ENCODE peak calls at places on chromosomes 6 and 20, in four cellular contexts. Q, C, M and T are unnamed samples. For H3K4me1, the result is how much of the 10 kb centered on the place peaks cover.

GRCh38 chr6:145071836-145072235 is 663.5 kb downstream of the EPM2A start:
- DNase-seq in Q (peak), C (no peak), M (no peak), T (no peak)

GRCh38 chr20:36925234-36925633 is 26.3 kb downstream of the SAMHD1 start:
- DNase-seq in Q (no peak), C (no peak), M (no peak), T (peak)

GRCh38 chr20:41371361-41371760 is 4.7 kb upstream of the EMILIN3 start:
- DNase-seq in Q (no peak), C (no peak), M (no peak), T (no peak)

GRCh38 chr6:30037182-30037788 is 23.8 kb upstream of the POLR1H start:
- DNase-seq in Q (peak), C (no peak), M (no peak), T (peak)

GRCh38 chr20:10501377-10501776 is 66.3 kb downstream of the SLX4IP start:
- DNase-seq in Q (peak), C (no peak), M (no peak), T (no peak)

GRCh38 chr20:3046677-3047462 is 1.0 kb downstream of the MRPS26 start:
- DNase-seq in Q (peak), C (no peak), M (no peak), T (peak)

GRCh38 chr20:50295762-50296449 is 105.3 kb downstream of the CEBPB start:
- DNase-seq in Q (no peak), C (no peak), M (no peak), T (no peak)

GRCh38 chr20:51570755-51571469 is 28.4 kb upstream of the NFATC2 start:
- DNase-seq in Q (no peak), C (no peak), M (no peak), T (no peak)

GRCh38 chr6:90435207-90435899 is 138.7 kb upstream of the BACH2 start:
- DNase-seq in Q (no peak), C (no peak), M (no peak), T (no peak)

GRCh38 chr6:27183082-27183832 is 64.2 kb upstream of the PRSS16 start:
- DNase-seq in Q (no peak), C (no peak), M (no peak), T (peak)

GRCh38 chr6:17349437-17349836 is 44.0 kb upstream of the CAP2 start:
- DNase-seq in Q (peak), C (no peak), M (no peak), T (no peak)

GRCh38 chr20:38320221-38320620 is 16.3 kb downstream of the BPI start:
- DNase-seq in Q (no peak), C (no peak), M (no peak), T (no peak)

GRCh38 chr6:154509421-154510143 is 903 bp downstream of the CNKSR3 start:
- DNase-seq in Q (peak), C (peak), M (no peak), T (no peak)

GRCh38 chr6:71045296-71045695 is 88.4 kb upstream of the B3GAT2 start:
- DNase-seq in Q (no peak), C (no peak), M (no peak), T (no peak)

GRCh38 chr20:33684533-33685327 is 1.5 kb downstream of the E2F1 start:
- DNase-seq in Q (no peak), C (no peak), M (no peak), T (peak)

GRCh38 chr6:25042984-25043725 is 107.4 kb upstream of the RIPOR2 start:
- DNase-seq in Q (no peak), C (no peak), M (no peak), T (no peak)

GRCh38 chr6:170134077-170135040 is 156.5 kb downstream of the DLL1 start:
- DNase-seq in Q (no peak), C (peak), M (no peak), T (no peak)

GRCh38 chr6:52566853-52567279 is 10.0 kb downstream of the TRAM2 start:
- DNase-seq in Q (peak), C (peak), M (no peak), T (no peak)

GRCh38 chr6:87742106-87742505 is 40.1 kb upstream of the AKIRIN2 start:
- DNase-seq in Q (no peak), C (no peak), M (peak), T (no peak)

GRCh38 chr6:135938588-135939215 is 87.2 kb downstream of the PDE7B start:
- DNase-seq in Q (no peak), C (no peak), M (no peak), T (peak)

GRCh38 chr6:126614642-126615504 is 275.0 kb downstream of the CENPW start:
- DNase-seq in Q (no peak), C (no peak), M (no peak), T (no peak)

GRCh38 chr6:83467620-83468036 is 36.8 kb upstream of the ME1 start:
- DNase-seq in Q (no peak), C (no peak), M (no peak), T (no peak)

GRCh38 chr6:95128439-95128838 is 448.9 kb upstream of the MANEA start:
- DNase-seq in Q (no peak), C (no peak), M (no peak), T (no peak)

GRCh38 chr6:41358503-41358902 is 23.1 kb downstream of the NCR2 start:
- DNase-seq in Q (no peak), C (no peak), M (no peak), T (no peak)

GRCh38 chr20:52457826-52458225 is 266.2 kb upstream of the ZFP64 start:
- DNase-seq in Q (no peak), C (no peak), M (no peak), T (no peak)

GRCh38 chr6:148657053-148657452 is 89.8 kb upstream of the UST start:
- DNase-seq in Q (peak), C (no peak), M (no peak), T (no peak)

GRCh38 chr6:37777272-37777736 is 42.2 kb upstream of the ZFAND3 start:
- DNase-seq in Q (no peak), C (no peak), M (no peak), T (no peak)

GRCh38 chr6:122736606-122737005 is 42.9 kb upstream of the FABP7 start:
- DNase-seq in Q (no peak), C (no peak), M (no peak), T (no peak)

GRCh38 chr20:35172434-35172806 is 548 bp downstream of the PROCR start:
- DNase-seq in Q (no peak), C (no peak), M (no peak), T (no peak)

GRCh38 chr6:67952121-67952520 is 683.0 kb upstream of the ADGRB3 start:
- DNase-seq in Q (no peak), C (no peak), M (no peak), T (no peak)

GRCh38 chr6:63351995-63352586 is 32.3 kb upstream of the LGSN start:
- DNase-seq in Q (peak), C (no peak), M (no peak), T (peak)

GRCh38 chr20:54362283-54362682 is 113.1 kb upstream of the DOK5 start:
- DNase-seq in Q (no peak), C (no peak), M (no peak), T (no peak)

GRCh38 chr20:54364919-54365318 is 110.5 kb upstream of the DOK5 start:
- DNase-seq in Q (no peak), C (no peak), M (no peak), T (no peak)

GRCh38 chr20:54364365-54364764 is 111.0 kb upstream of the DOK5 start:
- DNase-seq in Q (no peak), C (no peak), M (no peak), T (no peak)

GRCh38 chr20:54356726-54357235 is 118.6 kb upstream of the DOK5 start:
- DNase-seq in Q (no peak), C (no peak), M (no peak), T (no peak)

GRCh38 chr20:54361485-54361884 is 113.9 kb upstream of the DOK5 start:
- DNase-seq in Q (no peak), C (no peak), M (no peak), T (no peak)
- H3K4me1 ChIP-seq in Q (under half), C (under half), M (under half), T (under half)

GRCh38 chr6:32843321-32843978 is 397 bp downstream of the PSMB8 start:
- DNase-seq in Q (no peak), C (no peak), M (no peak), T (peak)

GRCh38 chr6:32843979-32844838 is at the start of gene PSMB8:
- DNase-seq in Q (peak), C (peak), M (peak), T (peak)

GRCh38 chr6:32840604-32841246 is 2.2 kb upstream of the TAP2 start:
- DNase-seq in Q (no peak), C (no peak), M (peak), T (no peak)

GRCh38 chr6:32842690-32843089 is 1.2 kb downstream of the PSMB8 start:
- DNase-seq in Q (no peak), C (no peak), M (no peak), T (no peak)

GRCh38 chr6:32842021-32842650 is 1.7 kb downstream of the PSMB8 start:
- DNase-seq in Q (no peak), C (no peak), M (no peak), T (no peak)
- H3K4me1 ChIP-seq in Q (under half), C (under half), M (half or more), T (half or more)

GRCh38 chr6:35496851-35497570 is at the start of gene TEAD3:
- DNase-seq in Q (peak), C (peak), M (peak), T (peak)

GRCh38 chr6:35493307-35493983 is 3.4 kb downstream of the TEAD3 start:
- DNase-seq in Q (no peak), C (peak), M (no peak), T (no peak)

GRCh38 chr6:35496036-35496850 is 636 bp downstream of the TEAD3 start:
- DNase-seq in Q (no peak), C (peak), M (no peak), T (no peak)

GRCh38 chr6:35494161-35494563 is 2.7 kb downstream of the TEAD3 start:
- DNase-seq in Q (no peak), C (no peak), M (no peak), T (no peak)

GRCh38 chr6:35495258-35496035 is 1.4 kb downstream of the TEAD3 start:
- DNase-seq in Q (no peak), C (no peak), M (no peak), T (no peak)
- H3K4me1 ChIP-seq in Q (under half), C (under half), M (under half), T (under half)

GRCh38 chr6:32973144-32973854 is 4.9 kb downstream of the BRD2 start:
- DNase-seq in Q (peak), C (no peak), M (peak), T (peak)
- H3K4me1 ChIP-seq in Q (under half), C (under half), M (under half), T (half or more)

DNA sequence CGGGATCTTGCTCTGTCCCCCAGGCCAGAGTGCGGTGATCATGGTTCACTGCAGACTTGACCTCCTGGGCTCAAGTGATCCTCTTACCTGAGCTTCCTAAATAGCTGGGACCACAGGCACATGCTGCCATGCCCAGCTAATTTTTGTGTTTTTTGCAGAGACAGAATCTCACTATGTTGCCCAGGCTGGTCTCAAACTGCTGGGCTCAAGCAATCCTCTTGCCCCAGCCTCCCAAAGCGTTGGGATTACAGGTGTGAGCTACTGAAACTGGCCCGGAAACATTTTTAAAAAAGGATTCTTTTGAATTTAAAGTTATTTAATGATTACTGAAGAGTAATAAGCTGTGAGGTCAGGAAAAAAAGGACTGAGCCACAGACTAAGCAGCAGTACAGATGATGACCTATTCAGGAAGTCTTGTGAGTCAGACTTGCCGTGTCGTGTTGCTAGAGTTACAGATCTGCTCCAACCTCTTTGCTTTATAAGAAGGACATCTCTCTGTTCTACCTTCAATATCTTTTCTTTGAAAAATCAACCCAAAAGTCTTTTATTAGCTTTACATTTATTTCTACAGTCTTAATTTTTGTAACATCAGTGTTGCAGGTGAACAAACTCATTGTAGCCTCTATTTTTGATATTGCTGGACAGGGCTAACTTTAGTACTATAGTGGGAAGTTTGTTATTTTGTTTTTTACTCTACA is 108.7 kb downstream of the NCOA3 start:
- DNase-seq in Q (peak), C (no peak), M (peak), T (no peak)
- H3K4me1 ChIP-seq in Q (under half), C (under half), M (half or more), T (under half)

GRCh38 chr6:134674562-134674961 is 275.3 kb downstream of the ALDH8A1 start:
- DNase-seq in Q (no peak), C (no peak), M (no peak), T (no peak)
- H3K4me1 ChIP-seq in Q (under half), C (under half), M (under half), T (under half)

DNA sequence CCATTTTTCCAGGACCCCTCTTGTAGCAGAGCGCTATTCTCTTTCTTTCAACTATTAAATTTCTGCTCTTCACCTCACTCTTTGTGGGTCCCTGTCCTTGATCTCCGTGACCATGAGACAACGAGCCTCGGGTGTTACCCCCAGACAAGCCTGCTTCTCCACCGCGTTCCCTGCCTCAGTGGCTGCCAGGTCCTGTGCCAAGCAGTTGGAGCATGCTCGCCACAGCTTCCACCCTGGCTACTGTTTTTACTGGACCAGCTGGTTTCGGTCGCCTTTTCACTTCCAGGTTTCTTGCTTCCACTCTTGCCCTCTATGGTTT is 5.7 kb downstream of the TP53RK start:
- DNase-seq in Q (no peak), C (no peak), M (peak), T (no peak)
- H3K4me1 ChIP-seq in Q (under half), C (under half), M (under half), T (under half)

DNA sequence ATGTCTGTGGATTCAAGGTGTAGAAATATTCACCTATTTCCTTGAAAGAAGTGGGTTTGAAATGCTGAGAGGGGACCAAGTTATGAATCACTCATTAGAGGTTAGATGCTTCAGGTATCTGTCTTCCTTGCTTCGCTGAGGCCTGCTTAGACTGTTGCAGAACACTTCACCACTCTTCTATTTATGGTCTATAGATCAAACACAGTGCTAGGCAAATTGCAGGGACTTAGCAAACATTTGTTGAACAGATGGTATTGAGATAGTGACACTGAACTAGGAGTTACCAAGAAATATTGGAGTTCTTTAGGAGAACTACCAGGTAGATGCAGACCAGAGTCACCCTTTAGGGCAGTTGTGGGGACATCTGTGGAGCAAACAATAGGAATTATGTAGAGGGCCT is 123.8 kb downstream of the RFPL4B start:
- DNase-seq in Q (no peak), C (no peak), M (no peak), T (no peak)
- H3K4me1 ChIP-seq in Q (under half), C (under half), M (under half), T (under half)

DNA sequence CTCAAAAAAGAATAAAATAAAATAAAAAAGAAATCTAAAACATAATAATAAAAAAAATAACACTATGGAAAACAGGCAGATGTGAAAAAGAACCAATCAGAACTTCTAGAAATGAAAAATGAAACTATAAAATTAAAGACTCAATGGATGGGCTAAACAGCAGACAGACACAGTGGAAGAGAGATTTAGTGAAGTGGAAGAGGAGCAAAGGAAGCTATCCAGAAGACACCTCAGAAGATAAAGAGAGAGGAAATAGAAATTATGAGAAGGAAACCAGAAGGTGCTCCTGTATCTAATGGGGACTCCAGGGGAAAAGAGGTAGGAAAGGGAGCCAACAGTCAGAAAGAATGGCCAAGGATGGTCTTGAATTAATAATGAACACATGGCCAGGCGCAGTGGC is 18.5 kb downstream of the LAMA5 start:
- DNase-seq in Q (no peak), C (no peak), M (no peak), T (no peak)
- H3K4me1 ChIP-seq in Q (under half), C (under half), M (under half), T (under half)

GRCh38 chr20:54103067-54103761 is 32.8 kb upstream of the BCAS1 start:
- DNase-seq in Q (no peak), C (no peak), M (peak), T (peak)
- H3K4me1 ChIP-seq in Q (under half), C (under half), M (under half), T (under half)